ENCODE peak calls at places on chromosomes 1 and 21, in five cellular contexts. D is lower leg skin, C is right lobe of liver, F is GM12865, U is thoracic aorta. H is an unnamed sample.

GRCh38 chr1:23341829-23342697 is 2.0 kb downstream of the HNRNPR start:
- DNase-seq in D (no peak), C (no peak), F (no peak), U (no peak), H (no peak)

GRCh38 chr1:201793306-201793925 is 35.5 kb upstream of the IPO9 start:
- DNase-seq in D (no peak), C (no peak), F (no peak), U (no peak), H (no peak)

GRCh38 chr1:227621211-227621610 is 57.9 kb downstream of the ZNF678 start:
- DNase-seq in D (no peak), C (no peak), F (no peak), U (no peak), H (no peak)

GRCh38 chr21:29228306-29228705 is 70.4 kb upstream of the BACH1 start:
- DNase-seq in D (no peak), C (no peak), F (no peak), U (no peak), H (no peak)

GRCh38 chr1:197170538-197170937 is 24.1 kb upstream of the ASPM start:
- DNase-seq in D (no peak), C (no peak), F (no peak), U (no peak), H (no peak)

GRCh38 chr1:17239420-17239819 is 9.5 kb upstream of the PADI3 start:
- DNase-seq in D (no peak), C (no peak), F (peak), U (no peak), H (peak)

GRCh38 chr1:85116856-85117255 is 68.6 kb upstream of the MCOLN3 start:
- DNase-seq in D (no peak), C (no peak), F (no peak), U (no peak), H (no peak)

GRCh38 chr1:198267921-198268320 is 111.1 kb downstream of the NEK7 start:
- DNase-seq in D (no peak), C (no peak), F (no peak), U (no peak), H (no peak)

GRCh38 chr1:70231474-70231873 is 10.3 kb downstream of the SRSF11 start:
- DNase-seq in D (no peak), C (no peak), F (no peak), U (no peak), H (no peak)

GRCh38 chr1:230415405-230416119 is 10.6 kb downstream of the PGBD5 start:
- DNase-seq in D (no peak), C (no peak), F (no peak), U (no peak), H (no peak)

GRCh38 chr1:2987773-2988172 is 33.5 kb upstream of the ACTRT2 start:
- DNase-seq in D (peak), C (peak), F (no peak), U (no peak), H (no peak)

GRCh38 chr21:23853796-23854379 is 1753.4 kb downstream of the MRPL39 start:
- DNase-seq in D (no peak), C (no peak), F (peak), U (no peak), H (peak)

GRCh38 chr1:42957880-42958487 is 684 bp downstream of the SLC2A1 start:
- DNase-seq in D (peak), C (peak), F (peak), U (no peak), H (no peak)

GRCh38 chr1:205318231-205318991 is 3.1 kb downstream of the NUAK2 start:
- DNase-seq in D (no peak), C (peak), F (no peak), U (no peak), H (no peak)

GRCh38 chr1:89721351-89721750 is 88.4 kb downstream of the LRRC8C start:
- DNase-seq in D (no peak), C (no peak), F (peak), U (no peak), H (no peak)

GRCh38 chr1:207268337-207268736 is 53.1 kb upstream of the CD55 start:
- DNase-seq in D (no peak), C (no peak), F (no peak), U (no peak), H (no peak)

GRCh38 chr21:14259669-14260458 is 43.9 kb downstream of the RBM11 start:
- DNase-seq in D (no peak), C (no peak), F (peak), U (no peak), H (no peak)

GRCh38 chr1:225881081-225882007 is 836 bp downstream of the TMEM63A start:
- DNase-seq in D (peak), C (no peak), F (peak), U (no peak), H (no peak)

DNA sequence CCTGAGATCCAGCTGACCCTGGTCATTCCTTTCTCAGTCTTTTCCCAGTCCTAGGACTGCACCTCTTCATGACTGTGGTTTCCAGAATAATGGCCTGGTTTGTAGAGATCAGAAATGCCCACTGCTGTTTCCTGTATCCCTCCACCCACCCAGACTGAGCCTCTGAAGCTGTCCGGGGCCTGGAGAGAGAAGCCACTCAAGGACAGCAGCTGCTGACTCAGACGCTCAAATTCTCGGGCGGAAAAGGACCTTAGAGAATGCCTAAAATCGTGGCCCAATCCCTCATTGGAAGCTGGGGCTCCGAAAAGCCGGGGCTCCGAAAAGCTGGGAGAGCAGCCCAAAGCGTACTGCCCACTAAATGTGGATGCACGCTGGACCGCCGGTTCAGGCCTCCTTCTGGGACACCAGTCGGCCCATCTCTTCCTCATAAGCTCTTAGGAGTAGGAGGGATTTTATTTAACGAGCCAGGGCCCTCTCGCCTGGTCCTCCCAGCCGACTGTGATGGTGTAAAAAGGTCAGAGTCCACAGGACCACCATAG is 7.8 kb upstream of the GPR61 start:
- DNase-seq in D (no peak), C (no peak), F (no peak), U (no peak), H (no peak)
- H3K4me3 ChIP-seq in D (no peak), C (no peak), F (no peak), U (peak), H (no peak)

DNA sequence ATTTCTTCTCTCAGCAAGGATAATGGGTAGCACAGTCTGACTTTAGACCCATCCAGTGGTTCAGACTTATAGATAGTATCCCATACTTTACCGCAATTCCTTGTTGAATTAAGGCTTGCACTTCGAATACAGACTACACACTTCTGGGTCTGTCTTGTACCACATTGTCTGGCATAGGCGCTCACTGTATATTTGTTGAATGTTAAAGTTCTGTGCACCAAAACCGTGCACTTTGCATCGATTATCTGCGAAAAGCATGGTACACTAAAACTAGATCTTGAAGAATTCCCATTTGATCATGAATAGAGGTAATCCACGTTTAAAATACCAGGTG is 556 bp upstream of the RYR2 start:
- DNase-seq in D (no peak), C (no peak), F (no peak), U (no peak), H (no peak)
- H3K4me3 ChIP-seq in D (no peak), C (no peak), F (no peak), U (peak), H (no peak)

DNA sequence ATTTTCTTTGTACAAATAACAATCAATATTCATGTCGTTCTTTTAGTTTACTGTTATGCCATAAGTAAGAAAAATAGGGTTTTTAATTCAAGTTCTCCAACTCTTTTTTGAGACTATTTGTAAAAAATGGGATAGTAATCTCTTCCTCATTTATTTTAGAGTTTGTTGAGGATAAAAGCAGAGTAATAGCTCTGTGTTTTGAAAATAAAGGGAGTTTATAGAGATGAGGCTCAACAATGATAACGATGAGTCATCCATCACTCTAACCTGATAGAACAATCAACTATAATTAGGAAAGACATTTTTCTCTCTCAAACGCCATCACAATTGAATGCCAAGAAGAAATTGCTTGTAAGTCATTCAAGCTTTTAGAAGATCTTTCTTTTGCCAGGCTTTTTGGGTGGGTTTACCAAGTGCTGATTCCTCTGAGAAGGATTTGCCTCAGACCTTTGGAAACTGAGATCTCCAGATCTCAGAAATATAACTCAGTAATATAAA is 553 bp downstream of the CD84 start:
- DNase-seq in D (no peak), C (no peak), F (no peak), U (no peak), H (no peak)
- H3K4me3 ChIP-seq in D (no peak), C (peak), F (peak), U (peak), H (no peak)

DNA sequence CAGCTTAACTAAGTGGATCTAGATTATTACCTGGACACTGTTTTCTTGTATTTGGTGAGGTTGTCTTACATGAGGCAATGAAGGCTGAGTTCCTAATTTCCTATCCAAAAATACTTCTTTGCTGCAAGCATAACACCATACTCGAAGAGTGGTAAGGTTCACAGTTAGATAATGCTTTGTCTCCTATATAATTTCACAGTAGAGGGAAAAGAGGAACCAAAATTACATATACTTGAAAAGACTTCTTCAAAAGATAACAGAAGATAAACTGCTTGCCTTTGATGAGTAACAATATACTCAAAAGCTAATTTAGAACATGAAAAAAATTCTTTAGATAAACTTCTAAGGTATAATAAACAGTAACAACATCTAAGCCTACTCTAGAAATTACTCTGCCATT is 20.4 kb downstream of the USP33 start:
- DNase-seq in D (no peak), C (no peak), F (no peak), U (no peak), H (no peak)
- H3K4me3 ChIP-seq in D (no peak), C (no peak), F (no peak), U (no peak), H (no peak)

GRCh38 chr1:10800778-10801177 is 4.3 kb upstream of the CASZ1 start:
- DNase-seq in D (no peak), C (no peak), F (no peak), U (no peak), H (no peak)

GRCh38 chr1:10802948-10803715 is 6.7 kb upstream of the CASZ1 start:
- DNase-seq in D (no peak), C (no peak), F (no peak), U (no peak), H (no peak)

GRCh38 chr1:10808441-10808840 is 12.0 kb upstream of the CASZ1 start:
- DNase-seq in D (no peak), C (no peak), F (no peak), U (no peak), H (no peak)

GRCh38 chr1:10806966-10807365 is 10.5 kb upstream of the CASZ1 start:
- DNase-seq in D (no peak), C (no peak), F (no peak), U (no peak), H (no peak)

DNA sequence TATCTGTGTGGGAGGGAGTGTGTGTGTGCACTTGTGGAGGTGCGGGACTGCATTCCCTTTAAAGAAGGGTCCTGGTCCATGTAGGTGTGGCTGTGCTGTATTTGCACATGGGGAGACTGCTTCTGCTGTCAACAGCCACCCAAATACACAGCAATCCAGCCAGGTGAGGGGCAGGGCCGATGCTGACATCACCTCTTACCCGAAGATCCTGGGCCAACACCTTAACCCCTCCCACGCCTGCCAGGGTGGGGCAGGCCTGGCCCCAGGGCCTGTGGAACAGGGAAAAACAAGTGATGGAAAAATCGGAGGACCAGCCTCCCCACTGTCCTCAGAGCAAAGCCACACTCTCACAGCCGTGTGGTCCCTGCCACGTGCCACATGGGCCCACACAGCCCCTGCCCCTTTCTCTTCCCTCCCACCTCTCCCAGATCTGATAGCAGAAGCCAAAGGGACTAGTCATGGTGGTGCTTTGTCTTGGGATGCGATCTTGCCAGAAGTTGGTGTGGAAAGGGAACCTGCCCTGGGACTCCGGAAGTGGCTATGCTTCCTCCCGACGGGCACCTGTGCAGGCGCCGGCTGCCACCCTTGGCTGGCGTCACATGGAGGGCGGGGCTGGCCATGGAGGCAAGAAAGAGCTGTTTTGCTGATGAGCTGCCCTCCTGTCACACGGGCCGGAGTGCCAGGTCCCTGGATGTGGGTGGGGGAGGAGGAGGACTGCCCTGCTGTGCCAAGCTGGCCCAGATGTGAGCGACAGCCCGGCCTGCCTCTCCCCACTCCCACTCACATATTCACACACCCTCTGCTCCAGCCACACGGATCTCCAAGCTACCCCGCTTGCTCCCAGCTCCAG is 7.8 kb upstream of the CASZ1 start:
- DNase-seq in D (no peak), C (no peak), F (no peak), U (no peak), H (no peak)
- H3K4me3 ChIP-seq in D (no peak), C (no peak), F (no peak), U (no peak), H (no peak)

GRCh38 chr1:37556712-37557196 is at the start of gene DNALI1:
- DNase-seq in D (peak), C (peak), F (peak), U (peak), H (peak)

GRCh38 chr1:37553927-37554808 is at the start of gene SNIP1:
- DNase-seq in D (peak), C (peak), F (peak), U (peak), H (peak)

GRCh38 chr1:37557402-37557801 is 662 bp downstream of the DNALI1 start:
- DNase-seq in D (peak), C (no peak), F (no peak), U (no peak), H (no peak)

GRCh38 chr1:37549341-37549740 is 4.8 kb downstream of the SNIP1 start:
- DNase-seq in D (peak), C (no peak), F (no peak), U (no peak), H (no peak)

GRCh38 chr1:37553598-37553926 is 531 bp downstream of the SNIP1 start:
- DNase-seq in D (no peak), C (no peak), F (no peak), U (no peak), H (no peak)
- H3K4me3 ChIP-seq in D (peak), C (peak), F (peak), U (peak), H (peak)